ENCODE peak calls at places on chromosomes 3 and 15, in nine cellular contexts. One of them, this sample, is unnamed.

GRCh38 chr3:49362579-49362978 is 4.4 kb upstream of the GPX1 start:
- DNase-seq in psoas muscle: no peak
- DNase-seq in uterus: no peak
- DNase-seq in ovary: no peak
- DNase-seq in upper lobe of right lung: no peak
- DNase-seq in A549: no peak
- DNase-seq in lower leg skin: no peak
- DNase-seq in lung: no peak
- DNase-seq in left lung: no peak
- DNase-seq in this sample: no peak

GRCh38 chr3:38313685-38314084 is 31.6 kb downstream of the SLC22A14 start:
- DNase-seq in psoas muscle: no peak
- DNase-seq in uterus: no peak
- DNase-seq in ovary: no peak
- DNase-seq in upper lobe of right lung: no peak
- DNase-seq in A549: no peak
- DNase-seq in lower leg skin: no peak
- DNase-seq in lung: no peak
- DNase-seq in left lung: no peak
- DNase-seq in this sample: no peak

GRCh38 chr3:17935217-17935616 is 192.8 kb upstream of the TBC1D5 start:
- DNase-seq in psoas muscle: no peak
- DNase-seq in uterus: no peak
- DNase-seq in ovary: no peak
- DNase-seq in upper lobe of right lung: no peak
- DNase-seq in A549: no peak
- DNase-seq in lower leg skin: no peak
- DNase-seq in lung: no peak
- DNase-seq in left lung: no peak
- DNase-seq in this sample: no peak

GRCh38 chr3:98209244-98209643 is 42.7 kb downstream of the OR5H15 start:
- DNase-seq in psoas muscle: no peak
- DNase-seq in uterus: no peak
- DNase-seq in ovary: no peak
- DNase-seq in upper lobe of right lung: no peak
- DNase-seq in A549: no peak
- DNase-seq in lower leg skin: no peak
- DNase-seq in lung: no peak
- DNase-seq in left lung: no peak
- DNase-seq in this sample: no peak

GRCh38 chr3:192079098-192079497 is 618.1 kb downstream of the PYDC2 start:
- DNase-seq in psoas muscle: no peak
- DNase-seq in uterus: no peak
- DNase-seq in ovary: no peak
- DNase-seq in upper lobe of right lung: no peak
- DNase-seq in A549: no peak
- DNase-seq in lower leg skin: no peak
- DNase-seq in lung: no peak
- DNase-seq in left lung: no peak
- DNase-seq in this sample: no peak

GRCh38 chr15:88127477-88127799 is 129.1 kb downstream of the NTRK3 start:
- DNase-seq in psoas muscle: no peak
- DNase-seq in uterus: no peak
- DNase-seq in ovary: no peak
- DNase-seq in upper lobe of right lung: no peak
- DNase-seq in A549: no peak
- DNase-seq in lower leg skin: no peak
- DNase-seq in lung: no peak
- DNase-seq in left lung: no peak
- DNase-seq in this sample: no peak

GRCh38 chr3:188789201-188789600 is 382.6 kb upstream of the TPRG1 start:
- DNase-seq in psoas muscle: no peak
- DNase-seq in uterus: no peak
- DNase-seq in ovary: no peak
- DNase-seq in upper lobe of right lung: no peak
- DNase-seq in A549: no peak
- DNase-seq in lower leg skin: no peak
- DNase-seq in lung: no peak
- DNase-seq in left lung: no peak
- DNase-seq in this sample: no peak

GRCh38 chr15:34055868-34056595 is 17.0 kb upstream of the AVEN start:
- DNase-seq in psoas muscle: no peak
- DNase-seq in uterus: no peak
- DNase-seq in ovary: no peak
- DNase-seq in upper lobe of right lung: no peak
- DNase-seq in A549: no peak
- DNase-seq in lower leg skin: no peak
- DNase-seq in lung: no peak
- DNase-seq in left lung: no peak
- DNase-seq in this sample: no peak

GRCh38 chr3:190217081-190217480 is 96.4 kb upstream of the P3H2 start:
- DNase-seq in psoas muscle: no peak
- DNase-seq in uterus: no peak
- DNase-seq in ovary: no peak
- DNase-seq in upper lobe of right lung: no peak
- DNase-seq in A549: no peak
- DNase-seq in lower leg skin: no peak
- DNase-seq in lung: no peak
- DNase-seq in left lung: no peak
- DNase-seq in this sample: no peak

GRCh38 chr3:163951397-163951987 is 1126.8 kb downstream of the SI start:
- DNase-seq in psoas muscle: no peak
- DNase-seq in uterus: no peak
- DNase-seq in ovary: no peak
- DNase-seq in upper lobe of right lung: no peak
- DNase-seq in A549: no peak
- DNase-seq in lower leg skin: no peak
- DNase-seq in lung: no peak
- DNase-seq in left lung: no peak
- DNase-seq in this sample: peak

GRCh38 chr3:150449169-150449721 is 41.1 kb downstream of the TSC22D2 start:
- DNase-seq in psoas muscle: no peak
- DNase-seq in uterus: no peak
- DNase-seq in ovary: no peak
- DNase-seq in upper lobe of right lung: no peak
- DNase-seq in A549: no peak
- DNase-seq in lower leg skin: no peak
- DNase-seq in lung: no peak
- DNase-seq in left lung: no peak
- DNase-seq in this sample: no peak

GRCh38 chr15:96234109-96234892 is 96.2 kb upstream of the NR2F2 start:
- DNase-seq in psoas muscle: no peak
- DNase-seq in uterus: peak
- DNase-seq in ovary: no peak
- DNase-seq in upper lobe of right lung: no peak
- DNase-seq in A549: no peak
- DNase-seq in lower leg skin: no peak
- DNase-seq in lung: no peak
- DNase-seq in left lung: no peak
- DNase-seq in this sample: no peak

DNA sequence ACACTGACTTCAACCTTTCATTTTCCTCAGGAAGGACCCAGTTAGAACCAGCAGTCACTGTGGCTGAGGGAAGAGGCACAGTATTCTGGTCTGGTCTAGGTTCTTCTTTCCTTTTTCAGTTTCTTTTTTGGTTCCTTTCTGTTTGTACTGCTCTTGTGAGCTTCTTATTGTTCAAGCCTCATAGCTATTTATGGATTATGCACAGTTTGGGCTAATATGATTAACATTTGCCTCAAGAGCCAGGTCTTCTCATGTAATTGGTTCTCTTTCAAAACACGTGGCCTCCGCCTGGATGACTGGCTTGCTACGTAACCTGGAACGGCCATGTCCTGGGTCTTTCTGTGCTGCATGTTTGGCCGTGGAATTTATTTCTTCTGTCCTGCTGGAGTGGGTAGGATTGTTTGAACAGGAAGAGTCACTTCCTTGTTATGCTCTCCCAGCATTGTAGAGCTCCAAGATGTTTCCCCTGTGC is 43.3 kb downstream of the RBMS3 start:
- DNase-seq in psoas muscle: peak
- DNase-seq in uterus: peak
- DNase-seq in ovary: peak
- DNase-seq in upper lobe of right lung: peak
- DNase-seq in A549: peak
- DNase-seq in lower leg skin: peak
- DNase-seq in lung: peak
- DNase-seq in left lung: peak
- DNase-seq in this sample: no peak
- H3K4me3 ChIP-seq in psoas muscle: peak
- H3K4me3 ChIP-seq in uterus: peak
- H3K4me3 ChIP-seq in ovary: peak
- H3K4me3 ChIP-seq in upper lobe of right lung: peak
- H3K4me3 ChIP-seq in A549: peak
- H3K4me3 ChIP-seq in lower leg skin: no peak
- H3K4me3 ChIP-seq in lung: no peak
- H3K4me3 ChIP-seq in left lung: no peak
- H3K4me3 ChIP-seq in this sample: no peak

DNA sequence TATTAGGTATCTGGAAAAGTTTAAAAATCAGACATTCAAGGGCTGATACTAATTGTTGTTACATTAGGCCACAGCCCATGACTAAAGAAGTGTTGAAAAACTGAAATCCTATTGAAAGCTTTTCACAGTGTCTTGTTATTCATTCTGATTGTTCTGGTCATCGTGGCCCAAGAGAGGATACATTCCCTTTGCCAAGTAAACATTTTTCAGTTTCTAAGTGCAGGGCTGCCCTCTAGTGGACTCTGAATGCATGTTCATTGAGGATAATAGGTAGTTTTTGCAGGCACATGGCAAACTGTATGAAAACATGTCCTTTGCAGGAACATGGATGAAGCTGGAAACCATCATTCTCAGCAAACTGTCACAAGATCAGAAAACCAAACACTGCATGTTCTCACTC is 181.1 kb downstream of the MYRIP start:
- DNase-seq in psoas muscle: no peak
- DNase-seq in uterus: no peak
- DNase-seq in ovary: no peak
- DNase-seq in upper lobe of right lung: no peak
- DNase-seq in A549: peak
- DNase-seq in lower leg skin: no peak
- DNase-seq in lung: no peak
- DNase-seq in left lung: no peak
- DNase-seq in this sample: peak
- TF ChIP-seq CTCF in psoas muscle: peak
- TF ChIP-seq CTCF in uterus: no peak
- TF ChIP-seq CTCF in ovary: no peak
- TF ChIP-seq CTCF in upper lobe of right lung: peak
- TF ChIP-seq CTCF in A549: peak
- TF ChIP-seq CTCF in lower leg skin: no peak
- TF ChIP-seq CTCF in lung: no peak
- TF ChIP-seq CTCF in left lung: no peak
- TF ChIP-seq CTCF in this sample: peak

DNA sequence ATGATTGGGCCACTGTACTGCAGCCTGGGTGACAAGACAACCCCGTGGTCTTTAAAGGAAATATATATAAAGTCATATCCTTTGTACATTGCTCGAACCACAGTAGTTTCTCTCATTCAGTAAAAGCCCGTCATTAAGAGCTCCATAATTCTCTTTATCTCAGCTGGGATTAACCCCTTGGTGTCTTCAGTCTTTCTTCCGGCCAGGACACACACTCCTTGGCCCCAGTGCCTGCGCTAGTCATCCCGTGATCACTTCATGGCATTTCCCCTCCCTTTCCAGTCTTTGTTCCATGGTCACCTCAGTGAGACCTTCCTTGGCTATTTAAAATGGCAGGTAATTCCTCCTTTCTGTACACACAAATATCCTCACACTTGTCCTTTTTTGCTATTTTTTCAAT is 3.3 kb downstream of the RPL35A start:
- DNase-seq in psoas muscle: no peak
- DNase-seq in uterus: no peak
- DNase-seq in ovary: no peak
- DNase-seq in upper lobe of right lung: no peak
- DNase-seq in A549: no peak
- DNase-seq in lower leg skin: no peak
- DNase-seq in lung: no peak
- DNase-seq in left lung: no peak
- DNase-seq in this sample: no peak
- H3K4me3 ChIP-seq in psoas muscle: no peak
- H3K4me3 ChIP-seq in uterus: no peak
- H3K4me3 ChIP-seq in ovary: no peak
- H3K4me3 ChIP-seq in upper lobe of right lung: no peak
- H3K4me3 ChIP-seq in A549: no peak
- H3K4me3 ChIP-seq in lower leg skin: no peak
- H3K4me3 ChIP-seq in lung: no peak
- H3K4me3 ChIP-seq in left lung: no peak
- H3K4me3 ChIP-seq in this sample: no peak

GRCh38 chr3:73094127-73094526 is 32.7 kb downstream of the EBLN2 start:
- DNase-seq in psoas muscle: no peak
- DNase-seq in uterus: no peak
- DNase-seq in ovary: no peak
- DNase-seq in upper lobe of right lung: no peak
- DNase-seq in A549: peak
- DNase-seq in lower leg skin: no peak
- DNase-seq in lung: no peak
- DNase-seq in left lung: no peak
- DNase-seq in this sample: peak
- TF ChIP-seq CTCF in psoas muscle: no peak
- TF ChIP-seq CTCF in uterus: no peak
- TF ChIP-seq CTCF in ovary: no peak
- TF ChIP-seq CTCF in upper lobe of right lung: no peak
- TF ChIP-seq CTCF in A549: no peak
- TF ChIP-seq CTCF in lower leg skin: no peak
- TF ChIP-seq CTCF in lung: no peak
- TF ChIP-seq CTCF in left lung: no peak
- TF ChIP-seq CTCF in this sample: peak

GRCh38 chr3:23263796-23264195 is 60.7 kb downstream of the UBE2E2 start:
- DNase-seq in psoas muscle: no peak
- DNase-seq in uterus: no peak
- DNase-seq in ovary: no peak
- DNase-seq in upper lobe of right lung: no peak
- DNase-seq in A549: no peak
- DNase-seq in lower leg skin: no peak
- DNase-seq in lung: no peak
- DNase-seq in left lung: no peak
- DNase-seq in this sample: no peak
- H3K4me3 ChIP-seq in psoas muscle: no peak
- H3K4me3 ChIP-seq in uterus: no peak
- H3K4me3 ChIP-seq in ovary: no peak
- H3K4me3 ChIP-seq in upper lobe of right lung: no peak
- H3K4me3 ChIP-seq in A549: no peak
- H3K4me3 ChIP-seq in lower leg skin: no peak
- H3K4me3 ChIP-seq in lung: no peak
- H3K4me3 ChIP-seq in left lung: no peak
- H3K4me3 ChIP-seq in this sample: no peak

GRCh38 chr3:13047296-13048165 is 25.7 kb downstream of the IQSEC1 start:
- DNase-seq in psoas muscle: no peak
- DNase-seq in uterus: no peak
- DNase-seq in ovary: no peak
- DNase-seq in upper lobe of right lung: no peak
- DNase-seq in A549: no peak
- DNase-seq in lower leg skin: no peak
- DNase-seq in lung: no peak
- DNase-seq in left lung: no peak
- DNase-seq in this sample: no peak
- TF ChIP-seq CTCF in psoas muscle: no peak
- TF ChIP-seq CTCF in uterus: peak
- TF ChIP-seq CTCF in ovary: no peak
- TF ChIP-seq CTCF in upper lobe of right lung: no peak
- TF ChIP-seq CTCF in A549: no peak
- TF ChIP-seq CTCF in lower leg skin: no peak
- TF ChIP-seq CTCF in lung: no peak
- TF ChIP-seq CTCF in left lung: no peak
- TF ChIP-seq CTCF in this sample: no peak

This sample was measured in LNCaP clone FGC.